ENCODE peak calls at places on chromosomes 16 and 17, in five cellular contexts. One of them, this sample, is unnamed.
A peak's percentile ranks its signal among the peaks of the same experiment; 100 is the strongest.

GRCh38 chr17:32909787-32910369 is 18.1 kb upstream of the TMEM98 start:
- DNase-seq in fibroblast of lung: peak; percentile 87
- DNase-seq in prostate gland: peak; percentile 88
- DNase-seq in mesenchymal stem cell: peak; percentile 86
- DNase-seq in cardiac muscle cell: peak; percentile 87
- DNase-seq in this sample: peak; percentile 67

GRCh38 chr17:28747046-28747691 is 3.4 kb downstream of the TRAF4 start:
- DNase-seq in prostate gland: peak; percentile 89
- DNase-seq in fibroblast of lung: no peak
- DNase-seq in cardiac muscle cell: no peak
- DNase-seq in mesenchymal stem cell: no peak
- DNase-seq in this sample: no peak

GRCh38 chr17:18161226-18162094 is 22.2 kb upstream of the ALKBH5 start:
- DNase-seq in mesenchymal stem cell: no peak
- DNase-seq in fibroblast of lung: no peak
- DNase-seq in prostate gland: no peak
- DNase-seq in cardiac muscle cell: no peak
- DNase-seq in this sample: no peak

GRCh38 chr16:8370374-8371015 is 219.8 kb downstream of the TMEM114 start:
- DNase-seq in cardiac muscle cell: no peak
- DNase-seq in fibroblast of lung: no peak
- DNase-seq in prostate gland: no peak
- DNase-seq in mesenchymal stem cell: no peak
- DNase-seq in this sample: no peak

GRCh38 chr16:54201200-54201599 is 85.4 kb downstream of the IRX3 start:
- DNase-seq in prostate gland: no peak
- DNase-seq in cardiac muscle cell: no peak
- DNase-seq in fibroblast of lung: no peak
- DNase-seq in mesenchymal stem cell: no peak
- DNase-seq in this sample: no peak

GRCh38 chr17:7293821-7294613 is 422 bp downstream of the YBX2 start:
- DNase-seq in cardiac muscle cell: peak; percentile 52
- DNase-seq in prostate gland: no peak
- DNase-seq in mesenchymal stem cell: no peak
- DNase-seq in fibroblast of lung: no peak
- DNase-seq in this sample: no peak

GRCh38 chr17:40419559-40420331 is 2.0 kb upstream of the TOP2A start:
- DNase-seq in fibroblast of lung: no peak
- DNase-seq in mesenchymal stem cell: no peak
- DNase-seq in cardiac muscle cell: no peak
- DNase-seq in prostate gland: no peak
- DNase-seq in this sample: no peak

GRCh38 chr17:55986817-55987216 is 166.5 kb upstream of the ANKFN1 start:
- DNase-seq in mesenchymal stem cell: no peak
- DNase-seq in cardiac muscle cell: no peak
- DNase-seq in prostate gland: no peak
- DNase-seq in fibroblast of lung: no peak
- DNase-seq in this sample: no peak

GRCh38 chr17:34452769-34453168 is 89.7 kb upstream of the CCL1 start:
- DNase-seq in mesenchymal stem cell: no peak
- DNase-seq in prostate gland: no peak
- DNase-seq in fibroblast of lung: peak; percentile 40
- DNase-seq in cardiac muscle cell: no peak
- DNase-seq in this sample: no peak

GRCh38 chr17:40535924-40536717 is 29.2 kb downstream of the CCR7 start:
- DNase-seq in cardiac muscle cell: peak; percentile 83
- DNase-seq in prostate gland: no peak
- DNase-seq in fibroblast of lung: no peak
- DNase-seq in mesenchymal stem cell: peak; percentile 49
- DNase-seq in this sample: no peak

GRCh38 chr16:17335826-17336492 is 134.8 kb downstream of the XYLT1 start:
- DNase-seq in cardiac muscle cell: no peak
- DNase-seq in prostate gland: peak; percentile 52
- DNase-seq in fibroblast of lung: no peak
- DNase-seq in mesenchymal stem cell: no peak
- DNase-seq in this sample: no peak
- H3K4me3 ChIP-seq in cardiac muscle cell: no peak overlapping the region
- H3K4me3 ChIP-seq in prostate gland: no peak overlapping the region
- H3K4me3 ChIP-seq in fibroblast of lung: no peak overlapping the region
- H3K4me3 ChIP-seq in mesenchymal stem cell: no peak overlapping the region
- H3K4me3 ChIP-seq in this sample: no peak overlapping the region

DNA sequence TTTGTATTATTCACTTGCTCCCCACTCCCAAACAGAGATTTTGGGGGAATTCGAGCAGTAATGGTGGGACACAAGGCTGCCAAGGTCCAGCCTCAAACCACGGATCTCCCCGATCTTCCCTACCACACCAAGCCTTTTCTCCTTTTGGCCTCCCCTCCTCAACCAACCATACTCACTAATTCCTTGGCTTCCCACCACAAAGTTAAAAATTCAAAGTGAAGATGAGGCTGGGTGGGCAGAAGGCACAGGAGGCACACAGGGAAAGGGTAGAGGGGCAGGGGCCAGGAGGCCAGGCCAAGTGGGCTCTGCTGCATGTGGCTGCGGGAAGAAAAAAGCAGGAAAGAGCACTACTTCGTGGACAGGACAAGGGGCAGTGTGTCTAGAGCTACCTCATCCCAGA is 15.2 kb downstream of the HOXB4 start:
- DNase-seq in cardiac muscle cell: no peak
- DNase-seq in prostate gland: no peak
- DNase-seq in fibroblast of lung: no peak
- DNase-seq in mesenchymal stem cell: no peak
- DNase-seq in this sample: no peak
- H3K4me3 ChIP-seq in cardiac muscle cell: no peak overlapping the region
- H3K4me3 ChIP-seq in prostate gland: no peak overlapping the region
- H3K4me3 ChIP-seq in fibroblast of lung: peak overlapping the region; percentile 48
- H3K4me3 ChIP-seq in mesenchymal stem cell: no peak overlapping the region
- H3K4me3 ChIP-seq in this sample: no peak overlapping the region

GRCh38 chr17:2709173-2709661 is 2.3 kb downstream of the CLUH start:
- DNase-seq in cardiac muscle cell: no peak
- DNase-seq in fibroblast of lung: no peak
- DNase-seq in prostate gland: peak; percentile 66
- DNase-seq in mesenchymal stem cell: no peak
- DNase-seq in this sample: no peak
- H3K4me3 ChIP-seq in cardiac muscle cell: no peak overlapping the region
- H3K4me3 ChIP-seq in fibroblast of lung: no peak overlapping the region
- H3K4me3 ChIP-seq in prostate gland: peak overlapping the region; percentile 83
- H3K4me3 ChIP-seq in mesenchymal stem cell: no peak overlapping the region
- H3K4me3 ChIP-seq in this sample: no peak overlapping the region

GRCh38 chr17:70773210-70773609 is 603.9 kb downstream of the KCNJ2 start:
- DNase-seq in fibroblast of lung: peak; percentile 26
- DNase-seq in cardiac muscle cell: no peak
- DNase-seq in prostate gland: no peak
- DNase-seq in mesenchymal stem cell: no peak
- DNase-seq in this sample: no peak
- H3K4me3 ChIP-seq in fibroblast of lung: no peak overlapping the region
- H3K4me3 ChIP-seq in cardiac muscle cell: no peak overlapping the region
- H3K4me3 ChIP-seq in prostate gland: no peak overlapping the region
- H3K4me3 ChIP-seq in mesenchymal stem cell: no peak overlapping the region
- H3K4me3 ChIP-seq in this sample: no peak overlapping the region

GRCh38 chr17:44969144-44969780 is 1.2 kb upstream of the C1QL1 start:
- DNase-seq in mesenchymal stem cell: no peak
- DNase-seq in prostate gland: no peak
- DNase-seq in fibroblast of lung: no peak
- DNase-seq in cardiac muscle cell: no peak
- DNase-seq in this sample: no peak
- H3K4me3 ChIP-seq in mesenchymal stem cell: no peak overlapping the region
- H3K4me3 ChIP-seq in prostate gland: no peak overlapping the region
- H3K4me3 ChIP-seq in fibroblast of lung: no peak overlapping the region
- H3K4me3 ChIP-seq in cardiac muscle cell: peak overlapping the region; percentile 48
- H3K4me3 ChIP-seq in this sample: no peak overlapping the region

This sample was measured in dorsolateral prefrontal cortex.